ENCODE peak calls at places on chromosomes 12 and 14, in nine cellular contexts. O is lower leg skin, X is gastrocnemius medialis, E is NB4, Z is Peyer's patch, W is A549, N is heart left ventricle, T is ovary, B is IMR-90. F is an unnamed sample.

GRCh38 chr14:38254565-38255407 is 1.1 kb downstream of the CLEC14A start:
- DNase-seq in W (no peak), T (no peak), B (no peak), Z (peak), O (peak), E (no peak), X (no peak), N (peak), F (no peak)

GRCh38 chr14:97848351-97848980 is 1051.3 kb downstream of the VRK1 start:
- DNase-seq in O (peak), W (no peak), E (no peak), B (no peak), N (no peak), T (no peak), Z (no peak), X (no peak), F (no peak)

GRCh38 chr12:15563683-15564082 is 225.5 kb downstream of the EPS8 start:
- DNase-seq in E (no peak), N (no peak), O (no peak), W (no peak), Z (no peak), T (no peak), X (no peak), B (peak), F (no peak)

GRCh38 chr12:117649796-117650195 is 288.4 kb upstream of the NOS1 start:
- DNase-seq in W (no peak), Z (no peak), O (no peak), E (no peak), B (no peak), T (no peak), N (no peak), X (no peak), F (no peak)

GRCh38 chr12:61823102-61823501 is 437.1 kb upstream of the USP15 start:
- DNase-seq in T (no peak), X (no peak), Z (no peak), E (no peak), O (no peak), N (no peak), B (no peak), W (no peak), F (no peak)

GRCh38 chr14:77979666-77980351 is 179.9 kb downstream of the ADCK1 start:
- DNase-seq in X (no peak), W (no peak), T (no peak), N (no peak), E (peak), O (no peak), B (no peak), Z (no peak), F (no peak)

GRCh38 chr12:110762891-110763290 is 20.2 kb upstream of the PPP1CC start:
- DNase-seq in Z (no peak), N (no peak), X (no peak), O (no peak), E (no peak), W (no peak), B (no peak), T (no peak), F (no peak)

GRCh38 chr12:51000245-51000644 is 25.9 kb downstream of the SLC11A2 start:
- DNase-seq in Z (no peak), E (no peak), B (peak), T (no peak), N (no peak), W (no peak), O (no peak), X (no peak), F (no peak)

GRCh38 chr14:95300002-95300696 is 19.6 kb downstream of the CLMN start:
- DNase-seq in E (no peak), X (no peak), N (no peak), B (no peak), T (no peak), Z (no peak), W (no peak), O (no peak), F (no peak)

GRCh38 chr12:82874935-82875334 is 188.2 kb downstream of the TMTC2 start:
- DNase-seq in N (no peak), X (no peak), T (no peak), B (peak), E (no peak), W (no peak), O (no peak), Z (no peak), F (no peak)

GRCh38 chr12:71840226-71840847 is 778 bp downstream of the TBC1D15 start:
- DNase-seq in X (no peak), T (no peak), N (no peak), B (peak), O (no peak), W (peak), Z (no peak), E (peak), F (no peak)

GRCh38 chr14:28576523-28576922 is 190.1 kb upstream of the FOXG1 start:
- DNase-seq in O (no peak), E (no peak), X (no peak), Z (no peak), W (no peak), N (no peak), T (no peak), B (no peak), F (no peak)

GRCh38 chr12:105253882-105254513 is 18.0 kb upstream of the APPL2 start:
- DNase-seq in X (no peak), W (peak), B (peak), N (no peak), T (no peak), O (no peak), Z (no peak), E (no peak), F (no peak)

GRCh38 chr12:27285395-27285794 is 41.3 kb downstream of the STK38L start:
- DNase-seq in Z (no peak), O (no peak), W (no peak), T (no peak), X (no peak), B (peak), E (peak), N (no peak), F (no peak)

GRCh38 chr12:27284751-27285150 is 40.7 kb downstream of the STK38L start:
- DNase-seq in X (no peak), Z (no peak), O (no peak), T (no peak), W (no peak), B (peak), N (no peak), E (peak), F (no peak)

GRCh38 chr12:27279836-27280235 is 35.8 kb downstream of the STK38L start:
- DNase-seq in O (no peak), W (no peak), B (no peak), N (no peak), X (no peak), E (peak), T (no peak), Z (no peak), F (no peak)

GRCh38 chr12:27280412-27280811 is 36.3 kb downstream of the STK38L start:
- DNase-seq in Z (peak), W (no peak), O (no peak), T (no peak), B (no peak), X (no peak), E (no peak), N (no peak), F (no peak)

DNA sequence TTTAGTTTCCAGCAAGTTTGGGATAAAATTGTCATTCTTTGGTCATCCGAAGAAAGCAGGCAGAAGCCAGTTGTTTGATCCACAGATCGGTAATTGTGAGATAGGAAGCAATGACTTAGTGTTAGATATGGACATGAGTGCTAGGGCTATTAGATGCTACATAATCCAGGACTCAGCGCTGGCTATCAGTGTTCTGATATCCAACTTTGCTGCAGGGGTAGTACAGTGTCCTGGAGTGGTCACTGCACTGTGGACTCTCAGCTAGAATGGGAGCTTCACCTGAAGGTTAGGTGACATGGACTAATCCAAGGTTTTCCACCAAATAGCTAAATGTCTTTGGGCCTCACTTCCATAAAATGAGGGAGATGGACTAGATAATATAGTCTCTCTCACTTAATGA is 39.9 kb downstream of the STK38L start:
- DNase-seq in X (no peak), T (no peak), N (no peak), O (no peak), W (no peak), Z (no peak), B (no peak), E (no peak), F (no peak)
- TF ChIP-seq POLR2A in X (no peak), T (no peak), N (no peak), O (no peak), W (no peak), Z (no peak), B (no peak), E (no peak), F (no peak)

DNA sequence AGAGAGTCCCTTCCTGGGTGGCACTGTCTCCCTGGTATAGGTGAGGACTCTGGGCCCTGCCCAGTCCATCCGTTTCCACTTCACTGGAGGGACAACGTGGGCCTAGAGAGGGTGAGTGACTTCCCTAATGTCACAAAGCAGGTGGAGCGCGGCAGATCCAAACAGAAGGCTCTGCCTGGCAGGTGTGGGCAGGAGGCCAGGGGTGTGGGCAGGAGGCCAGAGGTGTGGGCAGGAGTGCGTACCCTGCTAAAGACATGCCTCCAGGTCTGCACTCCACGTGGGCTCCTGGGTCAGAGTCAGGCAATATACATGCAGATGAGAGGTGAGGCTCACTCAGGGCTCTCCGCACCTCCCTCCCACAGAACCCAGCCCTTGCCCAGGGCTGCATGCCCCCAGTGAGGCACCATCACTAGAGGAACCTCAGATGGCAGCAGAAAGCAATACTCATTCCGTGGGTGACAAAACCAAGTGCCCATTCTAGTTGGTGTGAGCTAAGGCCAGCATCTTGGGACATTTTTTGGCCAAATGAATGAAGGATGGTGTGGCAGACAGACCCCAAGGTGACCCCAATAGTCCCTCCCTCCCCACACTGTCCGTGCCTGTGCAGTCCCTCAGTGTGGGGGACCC is 271.6 kb upstream of the RTL1 start:
- DNase-seq in T (peak), N (no peak), X (no peak), O (peak), W (no peak), E (no peak), B (no peak), Z (peak), F (no peak)
- H3K4me3 ChIP-seq in T (no peak), N (no peak), X (no peak), O (no peak), W (no peak), E (no peak), B (no peak), Z (no peak), F (no peak)

GRCh38 chr14:105492051-105492965 is 1.3 kb downstream of the TEDC1 start:
- DNase-seq in B (no peak), Z (peak), W (no peak), T (peak), E (no peak), N (peak), O (peak), X (peak), F (peak)

GRCh38 chr14:105491366-105492006 is 440 bp downstream of the TEDC1 start:
- DNase-seq in B (peak), E (peak), T (peak), Z (peak), O (peak), X (peak), N (peak), W (peak), F (peak)

GRCh38 chr14:105490318-105490571 is 801 bp upstream of the TEDC1 start:
- DNase-seq in W (no peak), Z (no peak), N (no peak), T (peak), E (no peak), B (no peak), O (peak), X (no peak), F (no peak)

GRCh38 chr14:105489607-105490317 is 1.3 kb upstream of the TEDC1 start:
- DNase-seq in N (peak), B (peak), X (peak), Z (peak), T (peak), O (peak), E (peak), W (peak), F (peak)

GRCh38 chr14:105490572-105491365 is at the start of gene TEDC1:
- DNase-seq in N (peak), W (peak), Z (peak), T (peak), X (peak), E (peak), B (peak), O (peak), F (peak)
- TF ChIP-seq POLR2A in N (no peak), W (no peak), Z (peak), T (peak), X (peak), E (peak), B (no peak), O (no peak), F (peak)

GRCh38 chr14:102806447-102806846 is 29.2 kb downstream of the TRAF3 start:
- DNase-seq in Z (no peak), T (no peak), W (no peak), B (no peak), X (no peak), E (no peak), N (no peak), O (no peak), F (no peak)
- H3K4me3 ChIP-seq in Z (no peak), T (no peak), W (no peak), B (no peak), X (no peak), E (no peak), N (no peak), O (no peak), F (no peak)

F was measured in body of pancreas.